ENCODE peak calls at places on chromosomes 3 and 15, in eight cellular contexts. L is sigmoid colon, Y is lung, G is vagina, N is uterus, J is heart right ventricle, U is AG04450, R is GM12878. V is an unnamed sample.

GRCh38 chr3:186942168-186942567 is 11.8 kb downstream of the ST6GAL1 start:
- DNase-seq in R (no peak), U (no peak), Y (no peak), N (no peak), L (no peak), G (no peak), J (no peak), V (no peak)

GRCh38 chr3:172159962-172160538 is 120.7 kb downstream of the FNDC3B start:
- DNase-seq in N (no peak), L (no peak), R (no peak), J (no peak), Y (peak; percentile 59), U (no peak), G (no peak), V (no peak)

GRCh38 chr15:74124196-74124595 is 6.2 kb upstream of the ISLR2 start:
- DNase-seq in R (no peak), J (no peak), N (no peak), Y (no peak), L (no peak), U (no peak), G (no peak), V (no peak)

GRCh38 chr15:81097116-81097892 is 36.8 kb upstream of the CFAP161 start:
- DNase-seq in J (no peak), G (no peak), L (no peak), R (no peak), Y (no peak), U (no peak), N (no peak), V (no peak)

GRCh38 chr3:53194218-53195065 is 33.4 kb downstream of the PRKCD start:
- DNase-seq in J (peak; percentile 56), N (peak; percentile 33), G (no peak), U (no peak), R (no peak), Y (no peak), L (peak; percentile 77), V (no peak)

GRCh38 chr3:120741837-120742197 is 499 bp downstream of the RABL3 start:
- DNase-seq in J (no peak), N (peak; percentile 17), U (no peak), L (no peak), R (peak; percentile 26), G (no peak), Y (no peak), V (peak; percentile 19)

GRCh38 chr3:107082527-107082926 is 294.7 kb upstream of the CCDC54 start:
- DNase-seq in L (no peak), J (no peak), G (no peak), N (no peak), U (no peak), R (no peak), Y (no peak), V (no peak)

GRCh38 chr15:82397817-82398216 is 31.8 kb upstream of the GOLGA6L9 start:
- DNase-seq in J (no peak), G (no peak), L (no peak), Y (no peak), U (no peak), R (no peak), N (no peak), V (no peak)

GRCh38 chr15:35439291-35439690 is 106.7 kb downstream of the DPH6 start:
- DNase-seq in N (no peak), Y (no peak), L (no peak), J (no peak), U (peak; percentile 66), R (no peak), G (no peak), V (no peak)

GRCh38 chr3:170425491-170426239 is 7.0 kb downstream of the CLDN11 start:
- DNase-seq in J (no peak), Y (no peak), R (no peak), G (peak; percentile 54), L (no peak), U (no peak), N (no peak), V (no peak)

GRCh38 chr3:60298141-60298540 is 953.1 kb downstream of the FHIT start:
- DNase-seq in N (no peak), L (no peak), R (no peak), U (no peak), J (no peak), G (no peak), Y (no peak), V (no peak)

GRCh38 chr3:20809356-20809755 is 623.4 kb upstream of the SGO1 start:
- DNase-seq in G (no peak), L (no peak), U (no peak), Y (no peak), J (no peak), N (no peak), R (no peak), V (no peak)

GRCh38 chr3:128598884-128599664 is 51.5 kb downstream of the RPN1 start:
- DNase-seq in N (no peak), L (no peak), J (no peak), Y (no peak), R (no peak), U (no peak), G (no peak), V (no peak)

GRCh38 chr3:133901083-133901482 is 5.4 kb upstream of the RAB6B start:
- DNase-seq in J (no peak), U (no peak), N (no peak), Y (no peak), R (no peak), L (no peak), G (no peak), V (no peak)
- TF ChIP-seq CTCF in J (peak; percentile 56), U (peak; percentile 13), N (no peak), Y (no peak), R (peak; percentile 11), L (no peak), G (no peak), V (no peak)

GRCh38 chr3:10224794-10225660 is 23.2 kb upstream of the TATDN2 start:
- DNase-seq in U (no peak), N (peak; percentile 66), R (no peak), Y (peak; percentile 75), J (peak; percentile 53), L (peak; percentile 82), G (no peak), V (peak; percentile 42)
- H3K27ac ChIP-seq in U (no peak overlapping the region), N (no peak overlapping the region), R (peak overlapping the region; percentile 31), Y (no peak overlapping the region), J (no peak overlapping the region), L (no peak overlapping the region), G (no peak overlapping the region), V (no peak overlapping the region)

GRCh38 chr3:102748646-102749045 is 313.8 kb downstream of the ZPLD1 start:
- DNase-seq in G (no peak), Y (no peak), N (no peak), L (no peak), U (no peak), R (no peak), J (no peak), V (no peak)

GRCh38 chr3:102741694-102742093 is 306.9 kb downstream of the ZPLD1 start:
- DNase-seq in G (no peak), N (no peak), L (no peak), J (no peak), R (no peak), Y (no peak), U (no peak), V (no peak)

GRCh38 chr3:102747611-102748010 is 312.8 kb downstream of the ZPLD1 start:
- DNase-seq in Y (no peak), L (no peak), G (no peak), N (no peak), U (no peak), J (no peak), R (no peak), V (no peak)

GRCh38 chr3:102750322-102750721 is 315.5 kb downstream of the ZPLD1 start:
- DNase-seq in U (no peak), R (no peak), L (no peak), Y (no peak), N (no peak), G (no peak), J (no peak), V (no peak)

DNA sequence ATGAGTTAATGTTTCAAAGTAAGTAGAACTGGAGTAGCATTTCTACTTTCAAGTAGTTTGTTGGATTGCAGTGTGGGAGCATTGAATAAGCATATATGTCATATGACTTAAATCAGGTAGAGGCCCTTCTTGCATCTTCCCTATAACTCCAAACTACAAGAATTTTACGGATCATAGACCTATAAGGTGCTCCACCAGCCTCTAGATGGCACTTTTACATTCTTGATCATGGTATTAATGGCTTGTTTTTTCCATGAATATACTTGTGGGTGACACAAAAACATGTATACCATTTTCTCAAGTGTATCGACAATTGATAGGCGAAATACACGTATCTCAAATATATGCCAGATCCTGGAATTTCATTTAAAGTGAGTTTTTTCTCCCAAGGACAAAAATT is 311.1 kb downstream of the ZPLD1 start:
- DNase-seq in N (no peak), L (no peak), Y (no peak), J (no peak), U (no peak), G (no peak), R (no peak), V (no peak)
- TF ChIP-seq CTCF in N (no peak), L (no peak), Y (no peak), J (no peak), U (peak; percentile 17), G (no peak), R (no peak), V (no peak)

GRCh38 chr15:66959066-66959465 is 106.3 kb upstream of the SMAD3 start:
- DNase-seq in J (no peak), L (no peak), R (no peak), N (no peak), G (no peak), U (no peak), Y (no peak), V (no peak)

GRCh38 chr15:66955001-66955516 is 110.3 kb upstream of the SMAD3 start:
- DNase-seq in G (no peak), R (no peak), Y (no peak), J (no peak), N (no peak), U (no peak), L (no peak), V (no peak)

GRCh38 chr15:66955871-66956585 is 109.4 kb upstream of the SMAD3 start:
- DNase-seq in J (no peak), G (no peak), N (no peak), R (no peak), L (no peak), Y (no peak), U (no peak), V (peak; percentile 91)

GRCh38 chr15:66954601-66955000 is 110.8 kb upstream of the SMAD3 start:
- DNase-seq in R (no peak), U (no peak), G (no peak), N (no peak), J (no peak), Y (no peak), L (no peak), V (no peak)

DNA sequence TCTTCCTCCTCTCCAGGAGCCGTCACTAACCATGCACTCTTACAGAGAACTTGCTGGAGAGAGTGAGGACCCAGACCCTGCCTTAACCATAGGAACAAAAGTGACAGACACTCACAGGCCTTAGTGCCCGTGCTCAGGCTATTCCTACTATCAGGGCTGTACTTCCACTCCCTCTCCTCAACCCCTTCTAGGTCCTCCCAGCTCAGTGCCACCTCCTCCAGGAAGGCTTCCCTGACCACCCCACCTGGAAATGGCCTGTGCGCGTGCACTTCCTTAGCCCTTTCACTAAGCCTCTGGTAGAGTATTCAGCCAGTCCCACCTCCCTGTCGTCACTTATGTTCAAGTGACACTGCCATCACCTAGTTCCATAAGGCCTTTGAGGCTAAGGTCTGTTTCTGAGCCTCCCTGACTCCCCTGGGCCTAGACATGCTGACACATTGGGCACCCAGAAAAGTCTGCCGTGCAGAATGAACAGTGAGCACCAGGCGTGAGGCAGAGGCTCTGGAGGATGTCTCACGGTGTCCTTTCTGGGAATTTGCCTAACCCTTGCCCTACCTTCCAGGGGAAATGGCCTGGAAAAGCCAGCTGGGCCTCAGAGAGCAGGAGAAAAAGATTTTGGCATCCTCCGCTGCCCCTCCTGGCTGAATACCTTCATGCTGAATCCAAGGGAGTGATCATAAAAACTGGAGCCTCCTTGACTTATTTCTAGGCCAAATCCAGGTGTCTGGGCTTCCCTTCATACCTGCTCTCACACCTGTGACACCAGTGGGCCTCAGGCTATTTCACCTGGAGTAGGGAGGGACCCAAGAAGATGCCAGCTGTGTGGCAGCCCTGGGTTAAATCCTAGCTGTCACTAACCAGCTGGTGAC is 108.5 kb upstream of the SMAD3 start:
- DNase-seq in R (no peak), N (no peak), G (no peak), L (no peak), Y (no peak), J (no peak), U (no peak), V (no peak)
- H3K27ac ChIP-seq in R (no peak overlapping the region), N (no peak overlapping the region), G (no peak overlapping the region), L (no peak overlapping the region), Y (no peak overlapping the region), J (no peak overlapping the region), U (no peak overlapping the region), V (peak overlapping the region; percentile 57)